ENCODE peak calls at places on chromosomes 1 and 21, in nine cellular contexts. One of them, this sample, is unnamed.

GRCh38 chr1:6359568-6360496 is 33.7 kb downstream of the ACOT7 start:
- DNase-seq in HS-5: no peak
- DNase-seq in fibroblast of pulmonary artery: peak
- DNase-seq in activated CD4-positive, alpha-beta T cell treated with anti-CD3 and anti-CD28 coated beads, Interleukin-2, amount 50 U/mL, for 24 hours: peak
- DNase-seq in activated CD8-positive, alpha-beta memory T cell treated with anti-CD3 and anti-CD28 coated beads for 24 hours: peak
- DNase-seq in stimulated activated CD4-positive, alpha-beta T cell treated with anti-CD3 and anti-CD28 coated beads, Interleukin-1b, Interleukin-23, amount 100 ng/mL, for 4 hours: peak
- DNase-seq in ACHN: peak
- DNase-seq in NCI-H2081: no peak
- DNase-seq in mammary epithelial cell: peak
- DNase-seq in this sample: peak

GRCh38 chr1:235275223-235275622 is 52.8 kb downstream of the ARID4B start:
- DNase-seq in HS-5: no peak
- DNase-seq in fibroblast of pulmonary artery: no peak
- DNase-seq in activated CD4-positive, alpha-beta T cell treated with anti-CD3 and anti-CD28 coated beads, Interleukin-2, amount 50 U/mL, for 24 hours: no peak
- DNase-seq in activated CD8-positive, alpha-beta memory T cell treated with anti-CD3 and anti-CD28 coated beads for 24 hours: no peak
- DNase-seq in stimulated activated CD4-positive, alpha-beta T cell treated with anti-CD3 and anti-CD28 coated beads, Interleukin-1b, Interleukin-23, amount 100 ng/mL, for 4 hours: no peak
- DNase-seq in ACHN: no peak
- DNase-seq in NCI-H2081: peak
- DNase-seq in mammary epithelial cell: no peak
- DNase-seq in this sample: no peak

GRCh38 chr1:26820784-26821269 is 5.7 kb upstream of the ZDHHC18 start:
- DNase-seq in HS-5: no peak
- DNase-seq in fibroblast of pulmonary artery: no peak
- DNase-seq in activated CD4-positive, alpha-beta T cell treated with anti-CD3 and anti-CD28 coated beads, Interleukin-2, amount 50 U/mL, for 24 hours: no peak
- DNase-seq in activated CD8-positive, alpha-beta memory T cell treated with anti-CD3 and anti-CD28 coated beads for 24 hours: no peak
- DNase-seq in stimulated activated CD4-positive, alpha-beta T cell treated with anti-CD3 and anti-CD28 coated beads, Interleukin-1b, Interleukin-23, amount 100 ng/mL, for 4 hours: no peak
- DNase-seq in ACHN: no peak
- DNase-seq in NCI-H2081: no peak
- DNase-seq in mammary epithelial cell: no peak
- DNase-seq in this sample: no peak

GRCh38 chr1:67747667-67748066 is 62.7 kb downstream of the GADD45A start:
- DNase-seq in HS-5: no peak
- DNase-seq in fibroblast of pulmonary artery: peak
- DNase-seq in activated CD4-positive, alpha-beta T cell treated with anti-CD3 and anti-CD28 coated beads, Interleukin-2, amount 50 U/mL, for 24 hours: no peak
- DNase-seq in activated CD8-positive, alpha-beta memory T cell treated with anti-CD3 and anti-CD28 coated beads for 24 hours: no peak
- DNase-seq in stimulated activated CD4-positive, alpha-beta T cell treated with anti-CD3 and anti-CD28 coated beads, Interleukin-1b, Interleukin-23, amount 100 ng/mL, for 4 hours: no peak
- DNase-seq in ACHN: no peak
- DNase-seq in NCI-H2081: no peak
- DNase-seq in mammary epithelial cell: no peak
- DNase-seq in this sample: peak

GRCh38 chr1:109930252-109930993 is 19.8 kb downstream of the CSF1 start:
- DNase-seq in HS-5: no peak
- DNase-seq in fibroblast of pulmonary artery: no peak
- DNase-seq in activated CD4-positive, alpha-beta T cell treated with anti-CD3 and anti-CD28 coated beads, Interleukin-2, amount 50 U/mL, for 24 hours: no peak
- DNase-seq in activated CD8-positive, alpha-beta memory T cell treated with anti-CD3 and anti-CD28 coated beads for 24 hours: no peak
- DNase-seq in stimulated activated CD4-positive, alpha-beta T cell treated with anti-CD3 and anti-CD28 coated beads, Interleukin-1b, Interleukin-23, amount 100 ng/mL, for 4 hours: no peak
- DNase-seq in ACHN: no peak
- DNase-seq in NCI-H2081: no peak
- DNase-seq in mammary epithelial cell: no peak
- DNase-seq in this sample: no peak

GRCh38 chr1:41850029-41850428 is 68.7 kb downstream of the HIVEP3 start:
- DNase-seq in HS-5: no peak
- DNase-seq in fibroblast of pulmonary artery: no peak
- DNase-seq in activated CD4-positive, alpha-beta T cell treated with anti-CD3 and anti-CD28 coated beads, Interleukin-2, amount 50 U/mL, for 24 hours: peak
- DNase-seq in activated CD8-positive, alpha-beta memory T cell treated with anti-CD3 and anti-CD28 coated beads for 24 hours: no peak
- DNase-seq in stimulated activated CD4-positive, alpha-beta T cell treated with anti-CD3 and anti-CD28 coated beads, Interleukin-1b, Interleukin-23, amount 100 ng/mL, for 4 hours: no peak
- DNase-seq in ACHN: no peak
- DNase-seq in NCI-H2081: no peak
- DNase-seq in mammary epithelial cell: peak
- DNase-seq in this sample: peak

GRCh38 chr1:90370696-90371095 is 346.4 kb downstream of the BARHL2 start:
- DNase-seq in HS-5: no peak
- DNase-seq in fibroblast of pulmonary artery: no peak
- DNase-seq in activated CD4-positive, alpha-beta T cell treated with anti-CD3 and anti-CD28 coated beads, Interleukin-2, amount 50 U/mL, for 24 hours: no peak
- DNase-seq in activated CD8-positive, alpha-beta memory T cell treated with anti-CD3 and anti-CD28 coated beads for 24 hours: no peak
- DNase-seq in stimulated activated CD4-positive, alpha-beta T cell treated with anti-CD3 and anti-CD28 coated beads, Interleukin-1b, Interleukin-23, amount 100 ng/mL, for 4 hours: no peak
- DNase-seq in ACHN: no peak
- DNase-seq in NCI-H2081: no peak
- DNase-seq in mammary epithelial cell: peak
- DNase-seq in this sample: peak

GRCh38 chr1:234579967-234580366 is 30.0 kb downstream of the IRF2BP2 start:
- DNase-seq in HS-5: no peak
- DNase-seq in fibroblast of pulmonary artery: peak
- DNase-seq in activated CD4-positive, alpha-beta T cell treated with anti-CD3 and anti-CD28 coated beads, Interleukin-2, amount 50 U/mL, for 24 hours: no peak
- DNase-seq in activated CD8-positive, alpha-beta memory T cell treated with anti-CD3 and anti-CD28 coated beads for 24 hours: no peak
- DNase-seq in stimulated activated CD4-positive, alpha-beta T cell treated with anti-CD3 and anti-CD28 coated beads, Interleukin-1b, Interleukin-23, amount 100 ng/mL, for 4 hours: no peak
- DNase-seq in ACHN: peak
- DNase-seq in NCI-H2081: no peak
- DNase-seq in mammary epithelial cell: peak
- DNase-seq in this sample: peak

GRCh38 chr1:94614980-94615379 is 73.4 kb upstream of the F3 start:
- DNase-seq in HS-5: no peak
- DNase-seq in fibroblast of pulmonary artery: peak
- DNase-seq in activated CD4-positive, alpha-beta T cell treated with anti-CD3 and anti-CD28 coated beads, Interleukin-2, amount 50 U/mL, for 24 hours: no peak
- DNase-seq in activated CD8-positive, alpha-beta memory T cell treated with anti-CD3 and anti-CD28 coated beads for 24 hours: no peak
- DNase-seq in stimulated activated CD4-positive, alpha-beta T cell treated with anti-CD3 and anti-CD28 coated beads, Interleukin-1b, Interleukin-23, amount 100 ng/mL, for 4 hours: no peak
- DNase-seq in ACHN: no peak
- DNase-seq in NCI-H2081: no peak
- DNase-seq in mammary epithelial cell: no peak
- DNase-seq in this sample: no peak

GRCh38 chr21:39976805-39977204 is 109.6 kb downstream of the PCP4 start:
- DNase-seq in HS-5: no peak
- DNase-seq in fibroblast of pulmonary artery: no peak
- DNase-seq in activated CD4-positive, alpha-beta T cell treated with anti-CD3 and anti-CD28 coated beads, Interleukin-2, amount 50 U/mL, for 24 hours: no peak
- DNase-seq in activated CD8-positive, alpha-beta memory T cell treated with anti-CD3 and anti-CD28 coated beads for 24 hours: no peak
- DNase-seq in stimulated activated CD4-positive, alpha-beta T cell treated with anti-CD3 and anti-CD28 coated beads, Interleukin-1b, Interleukin-23, amount 100 ng/mL, for 4 hours: no peak
- DNase-seq in ACHN: no peak
- DNase-seq in NCI-H2081: no peak
- DNase-seq in mammary epithelial cell: no peak
- DNase-seq in this sample: no peak

GRCh38 chr1:228215663-228216116 is 7.8 kb downstream of the OBSCN start:
- DNase-seq in HS-5: no peak
- DNase-seq in fibroblast of pulmonary artery: no peak
- DNase-seq in activated CD4-positive, alpha-beta T cell treated with anti-CD3 and anti-CD28 coated beads, Interleukin-2, amount 50 U/mL, for 24 hours: no peak
- DNase-seq in activated CD8-positive, alpha-beta memory T cell treated with anti-CD3 and anti-CD28 coated beads for 24 hours: peak
- DNase-seq in stimulated activated CD4-positive, alpha-beta T cell treated with anti-CD3 and anti-CD28 coated beads, Interleukin-1b, Interleukin-23, amount 100 ng/mL, for 4 hours: no peak
- DNase-seq in ACHN: no peak
- DNase-seq in NCI-H2081: no peak
- DNase-seq in mammary epithelial cell: no peak
- DNase-seq in this sample: no peak